ENCODE peak calls at places on chromosomes 4 and X, in seven cellular contexts. V is IMR-90, X is adrenal gland, J is lower leg skin, L is endothelial cell of umbilical vein, M is upper lobe of left lung, Z is breast epithelium. B is an unnamed sample.

GRCh38 chr4:125482822-125483221 is 168.1 kb downstream of the FAT4 start:
- DNase-seq in V (no peak), X (no peak), J (no peak), L (no peak), M (no peak), Z (no peak), B (no peak)

GRCh38 chrX:23694606-23695005 is 27.3 kb downstream of the PRDX4 start:
- DNase-seq in V (peak), X (peak), J (peak), L (peak), M (peak), Z (no peak), B (no peak)

GRCh38 chrX:789096-789495 is 158.5 kb downstream of the SHOX start:
- DNase-seq in V (no peak), X (no peak), J (no peak), L (no peak), M (no peak), Z (no peak), B (no peak)

GRCh38 chr4:174690665-174691064 is 138.4 kb downstream of the GLRA3 start:
- DNase-seq in V (no peak), X (no peak), J (no peak), L (no peak), M (no peak), Z (no peak), B (no peak)

GRCh38 chr4:100574607-100575006 is 56.8 kb upstream of the EMCN start:
- DNase-seq in V (no peak), X (no peak), J (no peak), L (no peak), M (no peak), Z (no peak), B (no peak)

GRCh38 chr4:37245391-37245954 is 930 bp downstream of the NWD2 start:
- DNase-seq in V (no peak), X (no peak), J (no peak), L (no peak), M (no peak), Z (no peak), B (no peak)

GRCh38 chrX:12138366-12139313 is at the start of gene FRMPD4:
- DNase-seq in V (peak), X (no peak), J (no peak), L (no peak), M (no peak), Z (no peak), B (no peak)

GRCh38 chrX:10989386-10989785 is 121.7 kb upstream of the HCCS start:
- DNase-seq in V (no peak), X (no peak), J (no peak), L (no peak), M (no peak), Z (no peak), B (no peak)

GRCh38 chrX:133482345-133483041 is 67.2 kb upstream of the GPC4 start:
- DNase-seq in V (peak), X (no peak), J (no peak), L (no peak), M (no peak), Z (no peak), B (no peak)

GRCh38 chr4:80138556-80139538 is 58.5 kb upstream of the PRDM8 start:
- DNase-seq in V (peak), X (no peak), J (peak), L (no peak), M (peak), Z (no peak), B (no peak)

GRCh38 chrX:69158166-69159040 is 6.8 kb downstream of the PJA1 start:
- DNase-seq in V (peak), X (peak), J (peak), L (peak), M (peak), Z (no peak), B (peak)

GRCh38 chrX:40158036-40158706 is 60.4 kb upstream of the BCOR start:
- DNase-seq in V (peak), X (no peak), J (no peak), L (no peak), M (no peak), Z (no peak), B (peak)

DNA sequence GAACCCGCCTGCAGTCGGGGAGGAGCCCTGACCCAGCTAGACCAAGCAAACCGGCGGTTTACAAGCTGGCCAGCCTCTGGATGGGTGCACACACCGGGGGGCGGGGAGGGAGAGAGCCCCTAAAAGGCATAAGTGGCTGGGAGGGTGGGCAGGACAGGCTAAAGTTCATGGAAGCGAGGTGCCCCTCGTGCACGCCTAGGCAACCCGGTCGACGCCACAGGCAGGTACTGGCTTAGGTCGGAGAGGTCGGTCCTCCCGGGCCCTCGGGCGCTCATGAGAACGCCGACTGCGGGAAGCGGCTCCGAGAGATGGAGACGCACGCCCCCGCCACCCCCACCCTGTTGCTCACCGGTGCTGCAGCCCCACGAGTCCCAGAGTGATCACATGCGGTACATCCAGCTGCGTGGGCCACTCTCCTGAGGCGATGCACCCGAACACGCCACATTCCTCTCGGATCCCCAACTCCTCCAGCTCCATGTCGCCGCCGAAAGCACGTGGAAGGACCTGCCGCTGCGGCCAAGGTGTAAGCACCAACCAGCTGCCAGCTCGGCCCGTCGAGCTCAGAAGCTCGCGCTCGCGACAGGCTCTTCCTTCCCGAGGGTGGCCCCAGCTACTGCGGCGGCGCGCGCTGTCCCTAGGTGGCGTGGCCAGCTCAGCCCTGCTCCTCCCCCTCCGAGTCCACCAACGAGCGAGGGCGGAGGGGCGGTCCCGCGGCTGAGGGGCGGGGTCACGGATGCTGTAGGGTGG is at the start of gene PPAT:
- DNase-seq in V (peak), X (peak), J (peak), L (peak), M (peak), Z (peak), B (peak)
- TF ChIP-seq POLR2A in V (no peak), X (peak), J (no peak), L (peak), M (no peak), Z (no peak), B (peak)

DNA sequence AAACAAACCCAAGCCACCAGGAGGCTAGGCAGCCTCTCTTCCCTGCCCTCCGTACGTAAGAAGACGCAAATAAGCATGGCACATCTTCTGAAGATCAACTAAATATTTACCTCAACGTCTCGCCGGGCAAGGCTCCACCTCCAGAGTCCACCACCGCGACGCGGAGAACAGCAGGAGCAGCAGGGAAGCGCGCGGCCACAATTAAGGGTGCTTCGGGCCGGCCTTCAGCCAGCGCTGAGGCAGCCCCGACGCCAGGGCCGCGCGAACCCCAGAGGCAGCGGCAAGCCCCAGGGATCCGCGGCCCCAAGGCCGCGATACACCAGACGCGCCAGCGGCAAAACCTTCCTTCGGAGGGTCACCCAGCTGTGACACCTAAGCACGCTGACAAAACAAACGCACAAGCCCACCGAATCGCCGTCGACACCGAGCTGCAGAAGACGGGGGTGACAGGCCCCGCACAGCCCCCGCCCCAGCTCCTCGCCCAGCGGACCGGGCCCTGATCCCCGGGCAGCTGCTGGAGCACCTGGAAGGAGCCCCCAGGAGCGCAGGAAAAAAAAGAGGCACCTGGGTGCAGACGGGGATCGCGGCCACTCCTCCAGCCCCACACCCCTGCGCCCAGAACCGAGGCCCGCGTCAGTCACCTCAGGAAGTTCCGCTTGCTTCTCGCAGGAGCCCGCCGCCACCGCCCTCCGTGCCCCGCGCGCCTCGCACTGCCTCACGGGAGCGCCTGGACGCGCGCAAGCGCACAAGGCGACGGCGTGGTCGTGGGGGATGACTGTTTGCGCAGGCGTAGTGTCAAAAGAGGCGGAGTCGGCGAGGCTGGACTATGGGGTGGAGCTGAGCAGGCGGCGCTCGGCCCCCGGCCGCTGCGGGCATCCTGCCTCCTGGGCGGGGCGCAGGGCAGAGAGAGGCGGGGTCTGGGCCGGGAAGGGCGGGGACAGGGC is at the start of the genes HAUS3 and POLN:
- DNase-seq in V (peak), X (peak), J (peak), L (peak), M (peak), Z (peak), B (peak)
- TF ChIP-seq POLR2A in V (peak), X (peak), J (no peak), L (peak), M (peak), Z (peak), B (peak)

DNA sequence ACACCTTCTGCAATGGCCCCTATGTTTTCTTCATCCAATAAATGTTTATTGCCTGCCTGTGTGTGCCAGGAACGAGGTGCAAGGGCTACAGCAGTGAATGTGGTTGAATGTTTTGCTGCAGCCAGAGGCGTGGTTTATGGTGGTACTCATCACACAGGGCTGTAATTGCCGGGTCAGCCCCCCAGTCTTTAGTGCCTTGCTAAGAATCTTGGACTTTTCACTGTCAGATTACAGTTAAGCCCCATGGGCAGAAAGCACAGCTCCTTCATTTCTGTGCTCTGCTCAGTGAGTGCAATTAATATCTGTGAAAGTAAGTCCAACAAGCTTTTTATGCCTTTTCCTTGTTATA is 67.8 kb downstream of the TAPT1 start:
- DNase-seq in V (no peak), X (no peak), J (no peak), L (no peak), M (no peak), Z (no peak), B (no peak)
- TF ChIP-seq POLR2A in V (no peak), X (no peak), J (no peak), L (no peak), M (no peak), Z (no peak), B (no peak)

GRCh38 chr4:141133146-141134006 is at the start of gene RNF150:
- DNase-seq in V (peak), X (peak), J (peak), L (peak), M (peak), Z (peak), B (peak)
- TF ChIP-seq POLR2A in V (no peak), X (peak), J (no peak), L (no peak), M (no peak), Z (no peak), B (no peak)

GRCh38 chr4:53012738-53013137 is 150.6 kb downstream of the RASL11B start:
- DNase-seq in V (peak), X (no peak), J (no peak), L (peak), M (no peak), Z (no peak), B (no peak)
- TF ChIP-seq POLR2A in V (no peak), X (no peak), J (no peak), L (no peak), M (no peak), Z (no peak), B (no peak)

B was measured in H54.